ENCODE peak calls at places on chromosomes 6 and 20, in six cellular contexts. L is stimulated activated CD4-positive, alpha-beta T cell treated with anti-CD3 and anti-CD28 coated beads, Interleukin-2, amount 100 ng/mL, for 48 hours; F is SW 1271; R is GM12865; K is H54; M is body of pancreas. A is an unnamed sample.

GRCh38 chr20:32240220-32240619 is 32.5 kb downstream of the POFUT1 start:
- DNase-seq in R (no peak), L (no peak), K (no peak), M (no peak), F (no peak), A (no peak)

GRCh38 chr6:12051861-12052368 is 39.8 kb downstream of the HIVEP1 start:
- DNase-seq in K (no peak), F (no peak), L (no peak), M (no peak), R (peak), A (no peak)

GRCh38 chr20:43727980-43728590 is 1.3 kb upstream of the GTSF1L start:
- DNase-seq in R (peak), M (no peak), L (no peak), F (no peak), K (no peak), A (no peak)

GRCh38 chr6:91428953-91429560 is 842.2 kb upstream of the MAP3K7 start:
- DNase-seq in F (no peak), R (no peak), K (no peak), L (no peak), M (no peak), A (no peak)

GRCh38 chr6:143700684-143701342 is 23.0 kb downstream of the PHACTR2 start:
- DNase-seq in F (no peak), R (no peak), M (no peak), L (no peak), K (no peak), A (no peak)

GRCh38 chr6:135087403-135087802 is 32.8 kb upstream of the HBS1L start:
- DNase-seq in K (no peak), R (peak), M (no peak), L (no peak), F (no peak), A (no peak)

GRCh38 chr6:100657678-100658330 is 193.1 kb upstream of the SIM1 start:
- DNase-seq in K (no peak), R (peak), F (no peak), M (no peak), L (no peak), A (peak)

GRCh38 chr6:134691180-134691579 is 258.7 kb downstream of the ALDH8A1 start:
- DNase-seq in R (no peak), F (no peak), M (no peak), K (no peak), L (no peak), A (no peak)

GRCh38 chr6:15763827-15764226 is 101.0 kb upstream of the DTNBP1 start:
- DNase-seq in L (no peak), R (no peak), M (peak), F (no peak), K (no peak), A (no peak)

GRCh38 chr6:149015877-149016525 is 269.2 kb downstream of the UST start:
- DNase-seq in F (no peak), M (no peak), L (no peak), K (no peak), R (no peak), A (no peak)

GRCh38 chr6:2503816-2504494 is 246.8 kb downstream of the MYLK4 start:
- DNase-seq in F (no peak), R (no peak), M (no peak), K (no peak), L (no peak), A (no peak)

GRCh38 chr6:2744206-2744771 is 6.4 kb downstream of the MYLK4 start:
- DNase-seq in L (no peak), K (no peak), R (no peak), F (no peak), M (peak), A (peak)

GRCh38 chr6:116459927-116460326 is 1.2 kb upstream of the CALHM6 start:
- DNase-seq in K (no peak), M (no peak), R (no peak), F (no peak), L (no peak), A (no peak)

GRCh38 chr6:40343318-40343886 is 243.8 kb downstream of the LRFN2 start:
- DNase-seq in F (no peak), K (no peak), L (no peak), M (no peak), R (no peak), A (no peak)

GRCh38 chr20:51360451-51361230 is 181.9 kb downstream of the NFATC2 start:
- DNase-seq in M (no peak), F (peak), R (no peak), L (no peak), K (peak), A (no peak)

GRCh38 chr6:2810092-2810671 is 31.5 kb downstream of the SERPINB1 start:
- DNase-seq in L (no peak), M (peak), F (no peak), K (no peak), R (no peak), A (no peak)

GRCh38 chr6:17280552-17281090 is 540 bp upstream of the RBM24 start:
- DNase-seq in F (no peak), K (no peak), R (no peak), L (no peak), M (peak), A (no peak)

GRCh38 chr6:150444308-150444707 is 75.5 kb downstream of the IYD start:
- DNase-seq in K (no peak), M (no peak), L (no peak), F (no peak), R (no peak), A (no peak)

GRCh38 chr6:70507166-70507565 is 59.6 kb upstream of the SDHAF4 start:
- DNase-seq in R (no peak), L (no peak), M (no peak), K (no peak), F (no peak), A (no peak)

GRCh38 chr20:57440678-57441509 is 49.7 kb downstream of the RBM38 start:
- DNase-seq in M (peak), F (no peak), L (no peak), K (no peak), R (no peak), A (no peak)

GRCh38 chr6:43009124-43009523 is 4.6 kb downstream of the MEA1 start:
- DNase-seq in L (no peak), K (no peak), F (no peak), M (peak), R (peak), A (no peak)

GRCh38 chr6:166825553-166826145 is 130.7 kb downstream of the RNASET2 start:
- DNase-seq in R (no peak), F (no peak), L (no peak), K (no peak), M (no peak), A (no peak)

GRCh38 chr6:139490482-139490881 is 116.0 kb upstream of the CITED2 start:
- DNase-seq in L (no peak), R (peak), K (no peak), M (peak), F (no peak), A (no peak)

GRCh38 chr6:12537389-12537788 is 179.2 kb upstream of the PHACTR1 start:
- DNase-seq in R (no peak), F (no peak), K (no peak), L (no peak), M (no peak), A (no peak)

GRCh38 chr20:56629464-56630085 is 469 bp downstream of the TFAP2C start:
- DNase-seq in F (no peak), K (peak), R (no peak), L (no peak), M (no peak), A (no peak)

GRCh38 chr20:47704746-47705496 is 80.4 kb downstream of the SULF2 start:
- DNase-seq in M (no peak), K (no peak), F (no peak), R (no peak), L (no peak), A (no peak)

GRCh38 chr20:62921119-62921687 is 5.1 kb downstream of the DIDO1 start:
- DNase-seq in F (peak), R (peak), K (peak), L (peak), M (peak), A (peak)

GRCh38 chr6:45586216-45587171 is 208.8 kb upstream of the SUPT3H start:
- DNase-seq in M (no peak), L (no peak), K (no peak), F (no peak), R (peak), A (no peak)

GRCh38 chr20:36824142-36824940 is 50.8 kb upstream of the DSN1 start:
- DNase-seq in M (no peak), F (no peak), K (no peak), L (no peak), R (no peak), A (no peak)

GRCh38 chr20:24910461-24910860 is 38.6 kb upstream of the CST7 start:
- DNase-seq in M (no peak), K (no peak), R (no peak), F (no peak), L (no peak), A (no peak)

GRCh38 chr6:154432533-154433476 is 76.2 kb upstream of the IPCEF1 start:
- DNase-seq in M (no peak), K (no peak), R (no peak), L (no peak), F (no peak), A (no peak)

GRCh38 chr20:17044920-17045319 is 181.9 kb upstream of the PCSK2 start:
- DNase-seq in F (no peak), M (no peak), R (no peak), K (no peak), L (no peak), A (no peak)

GRCh38 chr20:1651268-1651667 is 6.3 kb downstream of the SIRPG start:
- DNase-seq in F (no peak), K (no peak), L (no peak), M (no peak), R (no peak), A (no peak)

GRCh38 chr20:12987261-12987660 is 21.5 kb upstream of the SPTLC3 start:
- DNase-seq in F (no peak), L (no peak), M (no peak), K (no peak), R (no peak), A (no peak)